ENCODE peak calls at places on chromosomes 3 and 15, in four cellular contexts. Z, Q, K and A are unnamed samples.

GRCh38 chr3:42498791-42499477 is 3.5 kb upstream of the VIPR1 start:
- DNase-seq in Z (no peak), Q (no peak), K (no peak), A (no peak)

GRCh38 chr15:75349851-75350588 is 3.2 kb downstream of the NEIL1 start:
- DNase-seq in Q (no peak), K (no peak), Z (no peak), A (no peak)

GRCh38 chr15:80436511-80437307 is 32.5 kb downstream of the ARNT2 start:
- DNase-seq in Q (peak), Z (peak), K (no peak), A (no peak)

GRCh38 chr15:71291723-71292122 is 176.5 kb downstream of the THSD4 start:
- DNase-seq in K (no peak), Q (no peak), Z (no peak), A (no peak)

GRCh38 chr3:33439421-33440327 is 531 bp downstream of the UBP1 start:
- DNase-seq in K (peak), Q (peak), Z (peak), A (peak)

GRCh38 chr3:134320749-134321148 is 53.5 kb downstream of the AMOTL2 start:
- DNase-seq in Z (no peak), Q (no peak), K (no peak), A (no peak)

GRCh38 chr15:90902656-90902995 is 476 bp upstream of the MAN2A2 start:
- DNase-seq in K (no peak), Z (no peak), Q (no peak), A (no peak)

GRCh38 chr3:119313461-119313860 is 19.3 kb downstream of the ARHGAP31 start:
- DNase-seq in Q (no peak), K (no peak), Z (no peak), A (no peak)

GRCh38 chr3:19947549-19948071 is 713 bp downstream of the RAB5A start:
- DNase-seq in Q (peak), K (peak), Z (peak), A (peak)

GRCh38 chr3:113277886-113278598 is 66.7 kb downstream of the BOC start:
- DNase-seq in K (no peak), Z (no peak), Q (no peak), A (no peak)

GRCh38 chr3:69260216-69260787 is 125.6 kb downstream of the FRMD4B start:
- DNase-seq in K (no peak), Z (no peak), Q (no peak), A (no peak)

GRCh38 chr3:13303410-13303809 is 116.7 kb downstream of the NUP210 start:
- DNase-seq in Q (no peak), Z (no peak), K (no peak), A (no peak)

GRCh38 chr15:74431645-74432044 is 2.1 kb downstream of the SEMA7A start:
- DNase-seq in Q (no peak), K (no peak), Z (no peak), A (no peak)

GRCh38 chr15:97902140-97902780 is 58.2 kb upstream of the ARRDC4 start:
- DNase-seq in Z (peak), Q (no peak), K (no peak), A (peak)

GRCh38 chr3:71305246-71306206 is 278.0 kb downstream of the FOXP1 start:
- DNase-seq in Z (no peak), Q (no peak), K (peak), A (peak)

GRCh38 chr3:156029208-156029607 is 91.2 kb upstream of the KCNAB1 start:
- DNase-seq in Q (no peak), Z (no peak), K (no peak), A (no peak)

GRCh38 chr15:34049096-34049495 is 10.1 kb upstream of the AVEN start:
- DNase-seq in Z (no peak), Q (no peak), K (no peak), A (no peak)

GRCh38 chr15:52292780-52293392 is 2.7 kb downstream of the MYO5C start:
- DNase-seq in Q (no peak), K (no peak), Z (peak), A (no peak)

GRCh38 chr3:73999501-73999900 is 374.8 kb upstream of the PDZRN3 start:
- DNase-seq in Q (peak), K (no peak), Z (no peak), A (peak)

GRCh38 chr3:115803661-115804060 is 180.4 kb downstream of the GAP43 start:
- DNase-seq in K (no peak), Z (no peak), Q (no peak), A (no peak)

GRCh38 chr3:138062626-138063025 is 52.7 kb downstream of the CLDN18 start:
- DNase-seq in Q (peak), Z (no peak), K (no peak), A (peak)

GRCh38 chr15:93974804-93975481 is 256.4 kb upstream of the MCTP2 start:
- DNase-seq in Z (peak), Q (peak), K (no peak), A (peak)